ENCODE peak calls at places on chromosomes 2 and 18, in eight cellular contexts. O is sigmoid colon; P is aorta; T is adrenal gland; G is prostate gland; S is IMR-90; Y is CD8-positive, alpha-beta T cell; A is CD8-positive, alpha-beta memory T cell. M is an unnamed sample.

GRCh38 chr2:50401772-50402653 is 629.9 kb downstream of the NRXN1 start:
- DNase-seq in O (peak; percentile 50), P (no peak), T (peak; percentile 24), G (peak; percentile 23), S (peak; percentile 52), Y (no peak), A (no peak), M (no peak)

GRCh38 chr2:236171213-236172201 is 3.3 kb upstream of the GBX2 start:
- DNase-seq in O (no peak), P (no peak), T (no peak), G (no peak), S (no peak), Y (no peak), A (no peak), M (no peak)

GRCh38 chr2:83067947-83068346 is 1391.1 kb downstream of the SUCLG1 start:
- DNase-seq in O (no peak), P (no peak), T (no peak), G (no peak), S (no peak), Y (no peak), A (no peak), M (no peak)

GRCh38 chr2:30268296-30268871 is 37.0 kb downstream of the LBH start:
- DNase-seq in O (no peak), P (no peak), T (no peak), G (peak; percentile 27), S (no peak), Y (no peak), A (no peak), M (no peak)

GRCh38 chr18:23519725-23520124 is 16.4 kb downstream of the RMC1 start:
- DNase-seq in O (no peak), P (no peak), T (no peak), G (no peak), S (peak; percentile 15), Y (no peak), A (no peak), M (no peak)

GRCh38 chr2:204108301-204108700 is 171.7 kb downstream of the ICOS start:
- DNase-seq in O (no peak), P (no peak), T (no peak), G (no peak), S (no peak), Y (peak; percentile 45), A (peak; percentile 54), M (peak; percentile 64)

GRCh38 chr18:30280861-30281470 is 761.6 kb downstream of the DSC3 start:
- DNase-seq in O (no peak), P (no peak), T (no peak), G (peak; percentile 4), S (peak; percentile 59), Y (no peak), A (no peak), M (no peak)

GRCh38 chr2:110173523-110173922 is 31.3 kb downstream of the NPHP1 start:
- DNase-seq in O (no peak), P (no peak), T (no peak), G (no peak), S (peak; percentile 70), Y (no peak), A (no peak), M (no peak)

GRCh38 chr2:217521820-217522219 is 481.0 kb downstream of the TNS1 start:
- DNase-seq in O (no peak), P (no peak), T (no peak), G (no peak), S (no peak), Y (no peak), A (no peak), M (no peak)

GRCh38 chr2:229445013-229445412 is 173.9 kb upstream of the PID1 start:
- DNase-seq in O (peak; percentile 92), P (peak; percentile 78), T (peak; percentile 82), G (peak; percentile 70), S (peak; percentile 92), Y (no peak), A (no peak), M (no peak)

GRCh38 chr2:187544371-187545080 is 9.7 kb downstream of the TFPI start:
- DNase-seq in O (no peak), P (peak; percentile 65), T (peak; percentile 14), G (no peak), S (no peak), Y (no peak), A (no peak), M (no peak)

GRCh38 chr18:44852818-44853217 is 172.1 kb downstream of the SETBP1 start:
- DNase-seq in O (no peak), P (no peak), T (no peak), G (no peak), S (peak; percentile 1), Y (no peak), A (no peak), M (no peak)

GRCh38 chr2:192195548-192196418 is 1.1 kb upstream of the TMEFF2 start:
- DNase-seq in O (peak; percentile 62), P (peak; percentile 34), T (peak; percentile 20), G (no peak), S (peak; percentile 15), Y (peak; percentile 14), A (peak; percentile 38), M (no peak)
- H3K4me3 ChIP-seq in O (peak overlapping the region; percentile 40), P (peak overlapping the region; percentile 18), T (peak overlapping the region; percentile 63), G (peak overlapping the region; percentile 40), S (peak overlapping the region; percentile 61), Y (peak overlapping the region; percentile 43), A (peak overlapping the region; percentile 51), M (no peak overlapping the region)

GRCh38 chr2:233113114-233113452 is 52.9 kb downstream of the INPP5D start:
- DNase-seq in O (peak; percentile 35), P (no peak), T (no peak), G (no peak), S (no peak), Y (no peak), A (no peak), M (no peak)

GRCh38 chr2:233108611-233109490 is 48.7 kb downstream of the INPP5D start:
- DNase-seq in O (no peak), P (no peak), T (no peak), G (no peak), S (no peak), Y (no peak), A (no peak), M (no peak)

GRCh38 chr2:233112261-233113113 is 52.3 kb downstream of the INPP5D start:
- DNase-seq in O (peak; percentile 36), P (no peak), T (no peak), G (no peak), S (no peak), Y (no peak), A (no peak), M (no peak)

GRCh38 chr2:233114421-233114861 is 54.3 kb downstream of the INPP5D start:
- DNase-seq in O (peak; percentile 42), P (no peak), T (no peak), G (no peak), S (no peak), Y (no peak), A (no peak), M (no peak)

DNA sequence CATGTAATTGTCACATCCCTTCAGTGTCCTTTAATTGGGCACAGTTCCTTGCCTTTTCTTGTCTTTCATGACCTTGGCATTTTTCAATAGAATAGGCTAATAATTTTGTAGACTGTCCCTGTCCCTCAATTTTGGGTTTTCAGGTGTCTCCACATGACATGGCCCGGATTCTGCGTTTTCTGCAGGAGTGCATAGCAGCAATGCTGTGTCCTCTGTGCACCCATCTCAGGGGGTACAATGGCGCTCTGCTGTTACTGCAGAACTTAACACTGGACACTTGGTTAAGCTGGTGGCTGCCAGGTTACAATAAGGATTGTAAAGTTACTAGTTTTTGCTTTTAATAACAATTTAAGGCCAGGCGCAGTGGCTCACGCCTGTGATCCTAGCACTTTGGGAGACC is 51.3 kb downstream of the INPP5D start:
- DNase-seq in O (peak; percentile 33), P (no peak), T (no peak), G (no peak), S (no peak), Y (no peak), A (no peak), M (no peak)
- H3K4me1 ChIP-seq in O (no peaks in the 10 kb centered on the region), P (no peaks in the 10 kb centered on the region), T (no peaks in the 10 kb centered on the region), G (no peaks in the 10 kb centered on the region), S (no peaks in the 10 kb centered on the region), Y (peaks cover 55% of the 10 kb centered on the region), A (peaks cover 59% of the 10 kb centered on the region), M (peaks cover 61% of the 10 kb centered on the region)

DNA sequence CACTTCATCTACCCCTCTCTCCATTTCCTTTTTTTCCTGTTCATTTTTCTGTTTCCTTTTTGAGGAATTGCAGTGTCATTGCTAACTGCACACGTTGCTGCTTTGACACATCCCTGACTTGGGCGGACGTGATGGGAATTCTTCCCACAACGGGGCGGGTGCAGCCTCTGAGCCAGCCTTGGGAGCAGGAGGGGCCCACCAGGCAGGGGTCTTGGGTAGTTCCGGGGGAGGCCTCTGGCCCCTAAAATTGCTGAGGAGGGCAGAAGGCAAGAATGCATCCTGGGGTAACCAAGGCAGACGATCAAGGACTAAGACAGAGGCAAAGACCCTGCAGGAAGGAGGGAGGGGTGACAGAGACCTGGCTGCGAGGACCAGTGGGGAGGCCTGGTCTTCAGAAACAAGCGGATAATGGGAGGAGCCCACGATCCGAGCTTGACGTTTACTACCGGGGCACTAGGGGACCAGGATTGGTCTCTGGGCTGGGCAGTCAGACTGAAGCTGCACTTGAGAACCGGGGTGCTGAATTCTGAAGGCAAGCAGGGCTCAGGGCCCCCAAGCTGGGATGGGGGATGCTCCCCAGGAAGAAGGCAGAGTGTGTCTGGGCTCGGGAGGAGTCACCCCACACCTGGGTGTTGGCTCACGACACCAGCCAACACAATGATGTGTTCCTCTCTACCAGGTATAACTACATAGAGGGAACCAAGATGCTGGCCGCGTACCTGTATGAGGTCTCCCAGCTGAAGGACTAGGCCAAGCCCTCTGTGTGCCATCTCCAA is 14.8 kb upstream of the CNDP1 start:
- DNase-seq in O (peak; percentile 59), P (no peak), T (no peak), G (no peak), S (no peak), Y (no peak), A (no peak), M (no peak)
- H3K36me3 ChIP-seq in O (peaks cover 52% of the 10 kb centered on the region), P (no peaks in the 10 kb centered on the region), T (no peaks in the 10 kb centered on the region), G (no peaks in the 10 kb centered on the region), S (peaks cover 47% of the 10 kb centered on the region), Y (peaks cover 40% of the 10 kb centered on the region), A (peaks cover 42% of the 10 kb centered on the region), M (peaks cover 61% of the 10 kb centered on the region)

GRCh38 chr18:59562751-59563150 is 134.5 kb downstream of the CCBE1 start:
- DNase-seq in O (no peak), P (no peak), T (no peak), G (no peak), S (no peak), Y (no peak), A (no peak), M (no peak)
- H3K4me3 ChIP-seq in O (no peak overlapping the region), P (no peak overlapping the region), T (no peak overlapping the region), G (no peak overlapping the region), S (no peak overlapping the region), Y (no peak overlapping the region), A (no peak overlapping the region), M (no peak overlapping the region)

GRCh38 chr2:20222769-20223344 is 2.1 kb downstream of the SDC1 start:
- DNase-seq in O (no peak), P (no peak), T (no peak), G (no peak), S (no peak), Y (no peak), A (no peak), M (no peak)
- H3K4me1 ChIP-seq in O (peaks cover 24% of the 10 kb centered on the region), P (no peaks in the 10 kb centered on the region), T (peaks cover 4% of the 10 kb centered on the region), G (no peaks in the 10 kb centered on the region), S (peaks cover 22% of the 10 kb centered on the region), Y (no peaks in the 10 kb centered on the region), A (no peaks in the 10 kb centered on the region), M (peaks cover 18% of the 10 kb centered on the region)